ENCODE peak calls at places on chromosomes 7 and 10, in nine cellular contexts. Q, G, W, H, B, F, T, C and K are unnamed samples.
A peak's percentile ranks its signal among the peaks of the same experiment; 100 is the strongest.

GRCh38 chr7:155805826-155806095 is 6.5 kb downstream of the SHH start:
- DNase-seq in Q (no peak), G (no peak), W (no peak), H (no peak), B (no peak), F (no peak), T (no peak), C (no peak), K (no peak)

GRCh38 chr10:86936661-86937501 is 20.5 kb downstream of the MMRN2 start:
- DNase-seq in Q (no peak), G (no peak), W (no peak), H (no peak), B (no peak), F (no peak), T (peak; percentile 48), C (no peak), K (no peak)

GRCh38 chr7:13021566-13021965 is 334.1 kb downstream of the ARL4A start:
- DNase-seq in Q (no peak), G (no peak), W (no peak), H (no peak), B (no peak), F (no peak), T (no peak), C (no peak), K (peak; percentile 6)

GRCh38 chr7:150740053-150740452 is 2.8 kb downstream of the GIMAP5 start:
- DNase-seq in Q (no peak), G (no peak), W (no peak), H (no peak), B (no peak), F (no peak), T (no peak), C (no peak), K (no peak)

GRCh38 chr7:3754488-3755365 is 453.7 kb downstream of the SDK1 start:
- DNase-seq in Q (no peak), G (no peak), W (no peak), H (peak; percentile 6), B (no peak), F (peak; percentile 6), T (no peak), C (no peak), K (no peak)

GRCh38 chr10:6162589-6163356 is 40.0 kb upstream of the PFKFB3 start:
- DNase-seq in Q (no peak), G (no peak), W (no peak), H (peak; percentile 34), B (no peak), F (no peak), T (no peak), C (no peak), K (peak; percentile 13)

GRCh38 chr10:132679640-132680039 is 106.3 kb downstream of the NKX6-2 start:
- DNase-seq in Q (no peak), G (no peak), W (no peak), H (no peak), B (no peak), F (no peak), T (no peak), C (no peak), K (no peak)

GRCh38 chr7:135169936-135170222 is 628 bp downstream of the CYREN start:
- DNase-seq in Q (no peak), G (no peak), W (no peak), H (no peak), B (no peak), F (no peak), T (peak; percentile 15), C (no peak), K (no peak)

GRCh38 chr10:132335189-132336063 is 3.4 kb downstream of the LRRC27 start:
- DNase-seq in Q (no peak), G (no peak), W (no peak), H (peak; percentile 58), B (no peak), F (no peak), T (no peak), C (no peak), K (peak; percentile 13)

GRCh38 chr7:121428857-121429489 is 32.9 kb upstream of the FAM3C start:
- DNase-seq in Q (no peak), G (no peak), W (no peak), H (no peak), B (no peak), F (no peak), T (peak; percentile 27), C (no peak), K (no peak)

GRCh38 chr10:110409926-110410325 is 87.8 kb upstream of the DUSP5 start:
- DNase-seq in Q (no peak), G (no peak), W (no peak), H (no peak), B (no peak), F (no peak), T (no peak), C (no peak), K (no peak)

GRCh38 chr7:7416031-7416968 is 119.4 kb downstream of the COL28A1 start:
- DNase-seq in Q (no peak), G (no peak), W (no peak), H (peak; percentile 79), B (no peak), F (no peak), T (no peak), C (peak; percentile 91), K (no peak)

GRCh38 chr10:60944910-60945297 is 919 bp upstream of the RHOBTB1 start:
- DNase-seq in Q (no peak), G (no peak), W (no peak), H (no peak), B (no peak), F (no peak), T (no peak), C (no peak), K (no peak)

GRCh38 chr7:104653870-104654401 is 325.5 kb downstream of the LHFPL3 start:
- DNase-seq in Q (no peak), G (no peak), W (no peak), H (no peak), B (no peak), F (no peak), T (no peak), C (no peak), K (no peak)

GRCh38 chr10:34089294-34089693 is 725.8 kb downstream of the PARD3 start:
- DNase-seq in Q (no peak), G (no peak), W (no peak), H (no peak), B (no peak), F (no peak), T (no peak), C (no peak), K (no peak)

GRCh38 chr7:5419523-5420107 is 4.0 kb downstream of the TNRC18 start:
- DNase-seq in Q (no peak), G (no peak), W (no peak), H (peak; percentile 50), B (no peak), F (no peak), T (no peak), C (no peak), K (no peak)